ENCODE peak calls at places on chromosomes 2 and 18, in four cellular contexts. One of them, this sample, is unnamed.

GRCh38 chr2:204274991-204275390 is 270.3 kb upstream of the PARD3B start:
- DNase-seq in WTC11: no peak
- DNase-seq in GM12878: no peak
- DNase-seq in HepG2: no peak
- DNase-seq in this sample: no peak

GRCh38 chr2:128234613-128235012 is 84.1 kb downstream of the HS6ST1 start:
- DNase-seq in GM12878: no peak
- DNase-seq in WTC11: no peak
- DNase-seq in HepG2: no peak
- DNase-seq in this sample: no peak

GRCh38 chr2:108169982-108170625 is 69.7 kb upstream of the SULT1C3 start:
- DNase-seq in WTC11: no peak
- DNase-seq in GM12878: no peak
- DNase-seq in HepG2: peak
- DNase-seq in this sample: no peak

GRCh38 chr2:3504741-3505140 is 14.6 kb downstream of the ADI1 start:
- DNase-seq in HepG2: no peak
- DNase-seq in WTC11: no peak
- DNase-seq in GM12878: no peak
- DNase-seq in this sample: no peak

GRCh38 chr2:96546321-96546720 is 9.8 kb downstream of the ARID5A start:
- DNase-seq in GM12878: no peak
- DNase-seq in WTC11: no peak
- DNase-seq in HepG2: no peak
- DNase-seq in this sample: no peak

GRCh38 chr18:55152801-55153200 is 193.5 kb upstream of the CCDC68 start:
- DNase-seq in WTC11: no peak
- DNase-seq in GM12878: no peak
- DNase-seq in HepG2: no peak
- DNase-seq in this sample: no peak

GRCh38 chr2:168244318-168244717 is 3.1 kb downstream of the STK39 start:
- DNase-seq in GM12878: no peak
- DNase-seq in HepG2: peak
- DNase-seq in WTC11: no peak
- DNase-seq in this sample: no peak

GRCh38 chr2:9703085-9703641 is 72.4 kb upstream of the YWHAQ start:
- DNase-seq in HepG2: peak
- DNase-seq in GM12878: no peak
- DNase-seq in WTC11: no peak
- DNase-seq in this sample: no peak

GRCh38 chr18:12766986-12767433 is 64.2 kb downstream of the PSMG2 start:
- DNase-seq in GM12878: no peak
- DNase-seq in HepG2: peak
- DNase-seq in WTC11: peak
- DNase-seq in this sample: peak

GRCh38 chr2:215772634-215773563 is 240.5 kb downstream of the MREG start:
- DNase-seq in HepG2: no peak
- DNase-seq in GM12878: no peak
- DNase-seq in WTC11: no peak
- DNase-seq in this sample: no peak

GRCh38 chr2:100862081-100862480 is 42.1 kb downstream of the NPAS2 start:
- DNase-seq in HepG2: no peak
- DNase-seq in GM12878: no peak
- DNase-seq in WTC11: no peak
- DNase-seq in this sample: no peak

GRCh38 chr2:42787424-42787787 is 5.0 kb downstream of the HAAO start:
- DNase-seq in GM12878: no peak
- DNase-seq in HepG2: no peak
- DNase-seq in WTC11: no peak
- DNase-seq in this sample: no peak

GRCh38 chr2:69817739-69818494 is 11.5 kb upstream of the GMCL1 start:
- DNase-seq in HepG2: no peak
- DNase-seq in GM12878: no peak
- DNase-seq in WTC11: no peak
- DNase-seq in this sample: peak

GRCh38 chr18:73879771-73880170 is 267.9 kb downstream of the FBXO15 start:
- DNase-seq in HepG2: no peak
- DNase-seq in GM12878: no peak
- DNase-seq in WTC11: no peak
- DNase-seq in this sample: no peak

GRCh38 chr2:28586864-28587263 is 91.0 kb downstream of the PLB1 start:
- DNase-seq in WTC11: no peak
- DNase-seq in GM12878: no peak
- DNase-seq in HepG2: no peak
- DNase-seq in this sample: no peak

GRCh38 chr2:214987261-214987660 is 151.2 kb downstream of the ABCA12 start:
- DNase-seq in GM12878: no peak
- DNase-seq in WTC11: no peak
- DNase-seq in HepG2: no peak
- DNase-seq in this sample: no peak

GRCh38 chr2:240131941-240132650 is 4.0 kb downstream of the COPS9 start:
- DNase-seq in WTC11: peak
- DNase-seq in GM12878: no peak
- DNase-seq in HepG2: no peak
- DNase-seq in this sample: no peak

GRCh38 chr2:69159988-69160387 is 147.0 kb downstream of the ANTXR1 start:
- DNase-seq in HepG2: peak
- DNase-seq in WTC11: peak
- DNase-seq in GM12878: no peak
- DNase-seq in this sample: no peak

GRCh38 chr2:86622878-86623548 is 652 bp downstream of the RNF103 start:
- DNase-seq in GM12878: no peak
- DNase-seq in WTC11: peak
- DNase-seq in HepG2: no peak
- DNase-seq in this sample: peak

GRCh38 chr2:141767051-141767450 is 363.8 kb downstream of the LRP1B start:
- DNase-seq in WTC11: no peak
- DNase-seq in HepG2: no peak
- DNase-seq in GM12878: no peak
- DNase-seq in this sample: no peak

GRCh38 chr2:9770308-9771100 is 72.8 kb upstream of the TAF1B start:
- DNase-seq in GM12878: no peak
- DNase-seq in HepG2: peak
- DNase-seq in WTC11: peak
- DNase-seq in this sample: peak

GRCh38 chr2:16302969-16303592 is 362.6 kb downstream of the CYRIA start:
- DNase-seq in GM12878: no peak
- DNase-seq in WTC11: no peak
- DNase-seq in HepG2: no peak
- DNase-seq in this sample: no peak

GRCh38 chr18:79572093-79572780 is 107.4 kb upstream of the CTDP1 start:
- DNase-seq in WTC11: no peak
- DNase-seq in GM12878: no peak
- DNase-seq in HepG2: no peak
- DNase-seq in this sample: no peak

GRCh38 chr18:59672125-59672769 is 25.0 kb downstream of the CCBE1 start:
- DNase-seq in WTC11: no peak
- DNase-seq in HepG2: no peak
- DNase-seq in GM12878: no peak
- DNase-seq in this sample: no peak

GRCh38 chr2:201532686-201533304 is 81.3 kb downstream of the STRADB start:
- DNase-seq in HepG2: no peak
- DNase-seq in GM12878: peak
- DNase-seq in WTC11: no peak
- DNase-seq in this sample: peak

GRCh38 chr2:28356095-28356911 is 36.4 kb upstream of the FOSL2 start:
- DNase-seq in HepG2: no peak
- DNase-seq in WTC11: no peak
- DNase-seq in GM12878: no peak
- DNase-seq in this sample: peak

GRCh38 chr2:222307138-222307756 is 8.4 kb upstream of the PAX3 start:
- DNase-seq in GM12878: no peak
- DNase-seq in WTC11: no peak
- DNase-seq in HepG2: no peak
- DNase-seq in this sample: no peak

GRCh38 chr18:8705280-8705940 is at the start of gene MTCL1:
- DNase-seq in HepG2: no peak
- DNase-seq in GM12878: no peak
- DNase-seq in WTC11: peak
- DNase-seq in this sample: peak

GRCh38 chr2:172724724-172725123 is 10.9 kb upstream of the RAPGEF4 start:
- DNase-seq in GM12878: no peak
- DNase-seq in HepG2: no peak
- DNase-seq in WTC11: no peak
- DNase-seq in this sample: no peak

GRCh38 chr2:47784349-47784851 is 1.5 kb downstream of the MSH6 start:
- DNase-seq in HepG2: no peak
- DNase-seq in WTC11: peak
- DNase-seq in GM12878: no peak
- DNase-seq in this sample: no peak

GRCh38 chr2:169254774-169255173 is 107.6 kb downstream of the LRP2 start:
- DNase-seq in WTC11: no peak
- DNase-seq in HepG2: no peak
- DNase-seq in GM12878: no peak
- DNase-seq in this sample: no peak

GRCh38 chr2:22901471-22901870 is 483.5 kb upstream of the KLHL29 start:
- DNase-seq in GM12878: no peak
- DNase-seq in HepG2: no peak
- DNase-seq in WTC11: no peak
- DNase-seq in this sample: no peak

GRCh38 chr2:196234672-196235071 is 63.3 kb upstream of the STK17B start:
- DNase-seq in WTC11: no peak
- DNase-seq in GM12878: peak
- DNase-seq in HepG2: no peak
- DNase-seq in this sample: no peak

GRCh38 chr2:99297990-99298389 is 3.0 kb downstream of the LYG1 start:
- DNase-seq in HepG2: no peak
- DNase-seq in GM12878: no peak
- DNase-seq in WTC11: no peak
- DNase-seq in this sample: no peak

GRCh38 chr18:61216086-61216485 is 117.1 kb upstream of the CDH20 start:
- DNase-seq in WTC11: no peak
- DNase-seq in GM12878: no peak
- DNase-seq in HepG2: no peak
- DNase-seq in this sample: no peak

DNA sequence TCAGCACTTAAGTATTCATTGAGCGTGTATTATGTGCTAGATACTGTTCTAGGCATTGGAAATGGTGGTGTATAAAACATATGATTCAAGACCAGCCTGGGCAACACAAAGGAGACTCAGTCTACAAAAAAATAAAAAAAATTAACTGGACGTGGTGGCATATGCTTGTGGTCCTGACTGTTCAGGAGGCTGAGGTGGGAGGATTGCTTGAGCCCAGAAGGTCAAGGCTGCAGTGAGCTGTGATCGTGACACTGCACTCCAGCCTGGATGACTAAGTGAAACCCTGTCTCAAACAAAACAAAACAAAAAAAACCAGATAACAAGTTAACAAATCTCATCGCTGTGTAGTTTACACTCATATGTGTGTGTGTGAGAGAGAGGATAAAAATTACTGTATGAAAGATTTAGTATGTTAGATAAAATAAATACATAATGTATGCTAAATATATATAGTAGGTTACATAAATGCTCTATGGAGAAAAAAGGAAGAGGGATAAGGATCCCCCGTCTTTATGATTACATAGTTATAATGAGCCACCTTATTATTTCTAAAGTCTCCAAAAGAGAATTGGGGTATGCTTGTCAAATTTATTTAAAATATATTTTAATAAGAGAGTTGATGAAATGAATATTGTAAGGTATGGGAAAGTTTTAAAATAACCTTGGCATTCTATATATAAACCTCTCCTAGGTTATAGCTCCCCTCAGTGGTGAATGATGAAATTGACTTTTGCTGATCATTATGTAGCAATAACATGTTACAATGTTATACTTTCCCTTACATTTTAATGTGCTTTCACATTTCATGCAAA is 69.2 kb downstream of the EHBP1 start:
- DNase-seq in GM12878: peak
- DNase-seq in HepG2: peak
- DNase-seq in WTC11: no peak
- DNase-seq in this sample: peak
- TF ChIP-seq CBFB in GM12878: no peak
- TF ChIP-seq CBFB in HepG2: no peak
- TF ChIP-seq CBFB in WTC11: no peak
- TF ChIP-seq CBFB in this sample: no peak

GRCh38 chr18:51321696-51322095 is 124.2 kb upstream of the MEX3C start:
- DNase-seq in GM12878: no peak
- DNase-seq in HepG2: no peak
- DNase-seq in WTC11: no peak
- DNase-seq in this sample: no peak
- TF ChIP-seq CBFB in GM12878: no peak
- TF ChIP-seq CBFB in HepG2: no peak
- TF ChIP-seq CBFB in WTC11: no peak
- TF ChIP-seq CBFB in this sample: no peak

DNA sequence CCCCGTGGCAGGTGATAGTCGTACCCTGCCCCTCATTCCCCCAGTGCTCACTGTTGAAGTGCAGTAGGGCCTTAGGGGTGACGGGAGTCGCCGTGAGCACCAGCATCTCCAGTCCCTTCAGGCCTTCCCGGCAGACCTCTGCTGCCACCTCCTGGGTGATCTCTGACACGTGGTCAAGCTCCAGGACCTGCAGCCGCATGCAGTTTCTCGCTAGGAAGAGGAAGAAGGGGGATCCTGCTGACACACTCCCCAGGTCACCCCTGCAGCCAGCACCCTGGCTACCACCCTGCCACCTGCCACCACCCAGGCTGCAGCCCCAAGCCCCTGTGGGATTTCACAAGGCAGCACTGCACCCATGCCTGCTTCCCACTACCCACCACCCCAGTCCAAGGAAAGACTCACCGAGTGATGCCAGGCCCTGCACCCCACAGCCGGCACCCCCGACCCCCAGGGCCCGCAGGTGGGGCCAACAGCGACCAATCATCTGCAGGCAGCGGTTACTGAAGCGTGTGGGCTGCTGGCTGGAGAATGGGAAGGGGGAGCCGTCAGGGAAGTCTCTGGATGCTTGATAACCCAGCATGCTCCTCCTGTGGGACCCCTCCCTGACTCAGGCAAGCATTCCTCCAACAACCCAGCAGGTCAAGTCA is 23.8 kb downstream of the FBXO41 start:
- DNase-seq in GM12878: no peak
- DNase-seq in WTC11: peak
- DNase-seq in HepG2: peak
- DNase-seq in this sample: peak
- TF ChIP-seq CBFB in GM12878: no peak
- TF ChIP-seq CBFB in WTC11: no peak
- TF ChIP-seq CBFB in HepG2: no peak
- TF ChIP-seq CBFB in this sample: no peak

DNA sequence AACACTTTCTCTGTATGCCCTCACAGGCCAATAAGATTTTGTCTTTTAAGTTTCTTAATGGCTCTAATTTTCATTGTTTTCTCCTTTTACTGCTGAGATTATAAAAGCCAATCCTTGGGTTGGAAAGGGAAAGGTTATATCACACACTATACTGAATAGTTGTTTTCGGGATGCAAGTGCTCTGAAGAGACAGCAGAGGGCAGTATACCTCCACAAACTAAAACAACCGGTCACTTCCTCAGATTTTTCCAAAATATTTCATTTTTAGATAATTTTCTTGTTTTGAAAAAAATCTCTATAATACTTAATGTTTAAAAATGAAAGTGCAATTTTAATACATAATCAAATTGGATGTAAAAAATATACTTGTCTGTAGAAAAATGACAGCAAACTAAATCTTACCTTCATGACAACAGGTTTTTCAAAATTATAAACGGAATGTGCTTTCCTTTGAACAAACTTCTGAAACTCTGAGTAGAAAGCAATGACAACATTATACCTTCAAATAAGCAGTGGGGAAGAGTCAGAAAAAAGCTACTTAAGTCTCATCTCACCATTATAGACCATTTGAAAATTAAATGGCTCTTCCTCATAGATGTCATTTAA is 82.7 kb downstream of the ORC4 start:
- DNase-seq in GM12878: no peak
- DNase-seq in WTC11: no peak
- DNase-seq in HepG2: peak
- DNase-seq in this sample: peak
- TF ChIP-seq CBFB in GM12878: no peak
- TF ChIP-seq CBFB in WTC11: no peak
- TF ChIP-seq CBFB in HepG2: no peak
- TF ChIP-seq CBFB in this sample: no peak

This sample was measured in K562.